ENCODE peak calls at places on chromosomes 12 and 14, in five cellular contexts. B is uterus, O is body of pancreas, D is transverse colon, A is heart left ventricle. R is an unnamed sample.

GRCh38 chr14:100114109-100114765 is 45.2 kb downstream of the DEGS2 start:
- DNase-seq in D (no peak), O (no peak), B (no peak), A (no peak), R (no peak)

GRCh38 chr14:67932708-67933107 is 113.1 kb downstream of the RAD51B start:
- DNase-seq in B (no peak), D (no peak), O (no peak), A (no peak), R (no peak)

GRCh38 chr14:52755607-52756316 is 25.8 kb downstream of the STYX start:
- DNase-seq in B (no peak), O (no peak), D (no peak), A (no peak), R (no peak)

GRCh38 chr12:82120901-82121300 is 237.3 kb downstream of the CCDC59 start:
- DNase-seq in A (no peak), B (no peak), O (no peak), D (no peak), R (no peak)

GRCh38 chr12:120013659-120014380 is 24.8 kb downstream of the BICDL1 start:
- DNase-seq in D (no peak), O (no peak), A (no peak), B (no peak), R (no peak)

GRCh38 chr12:10305411-10305810 is 2.3 kb upstream of the KLRD1 start:
- DNase-seq in D (no peak), B (no peak), O (no peak), A (no peak), R (no peak)

GRCh38 chr14:103015426-103015825 is 41.9 kb downstream of the CDC42BPB start:
- DNase-seq in D (no peak), O (no peak), B (no peak), A (no peak), R (no peak)

GRCh38 chr12:3134126-3134525 is 56.9 kb downstream of the TSPAN9 start:
- DNase-seq in A (no peak), O (no peak), D (no peak), B (no peak), R (no peak)

GRCh38 chr12:79423560-79423959 is 267.2 kb downstream of the PAWR start:
- DNase-seq in A (no peak), O (no peak), D (no peak), B (no peak), R (no peak)

GRCh38 chr14:96497586-96497985 is 4.6 kb upstream of the PAPOLA start:
- DNase-seq in O (no peak), D (no peak), B (no peak), A (no peak), R (no peak)

GRCh38 chr12:111434049-111434448 is 28.3 kb downstream of the SH2B3 start:
- DNase-seq in B (no peak), D (no peak), O (no peak), A (no peak), R (no peak)

GRCh38 chr12:53036802-53037201 is 13.1 kb upstream of the TNS2 start:
- DNase-seq in B (no peak), O (no peak), D (no peak), A (no peak), R (no peak)

GRCh38 chr12:131383741-131384543 is 326.9 kb upstream of the SFSWAP start:
- DNase-seq in B (no peak), D (no peak), A (no peak), O (no peak), R (no peak)

GRCh38 chr14:103662029-103662428 is 33.0 kb downstream of the KLC1 start:
- DNase-seq in D (no peak), B (no peak), O (no peak), A (no peak), R (no peak)

GRCh38 chr12:96383991-96384390 is 16.2 kb downstream of the CDK17 start:
- DNase-seq in O (no peak), A (no peak), D (no peak), B (no peak), R (no peak)

GRCh38 chr12:91616401-91616800 is 433.8 kb upstream of the DCN start:
- DNase-seq in B (no peak), A (no peak), O (no peak), D (no peak), R (no peak)

GRCh38 chr14:103847439-103847953 is at the start of gene PPP1R13B:
- DNase-seq in A (peak), D (peak), O (peak), B (peak), R (peak)

GRCh38 chr12:130971871-130972588 is 18.3 kb downstream of the ADGRD1 start:
- DNase-seq in D (no peak), B (peak), A (no peak), O (no peak), R (no peak)

GRCh38 chr12:42473130-42473529 is 116.4 kb downstream of the PRICKLE1 start:
- DNase-seq in A (no peak), B (no peak), D (no peak), O (no peak), R (no peak)

GRCh38 chr12:42468341-42468821 is 121.2 kb downstream of the PRICKLE1 start:
- DNase-seq in A (peak), D (peak), O (no peak), B (no peak), R (no peak)

GRCh38 chr12:42468853-42469252 is 120.7 kb downstream of the PRICKLE1 start:
- DNase-seq in D (no peak), O (no peak), B (no peak), A (no peak), R (no peak)

GRCh38 chr12:42473561-42473960 is 116.0 kb downstream of the PRICKLE1 start:
- DNase-seq in B (no peak), A (no peak), D (no peak), O (no peak), R (no peak)

DNA sequence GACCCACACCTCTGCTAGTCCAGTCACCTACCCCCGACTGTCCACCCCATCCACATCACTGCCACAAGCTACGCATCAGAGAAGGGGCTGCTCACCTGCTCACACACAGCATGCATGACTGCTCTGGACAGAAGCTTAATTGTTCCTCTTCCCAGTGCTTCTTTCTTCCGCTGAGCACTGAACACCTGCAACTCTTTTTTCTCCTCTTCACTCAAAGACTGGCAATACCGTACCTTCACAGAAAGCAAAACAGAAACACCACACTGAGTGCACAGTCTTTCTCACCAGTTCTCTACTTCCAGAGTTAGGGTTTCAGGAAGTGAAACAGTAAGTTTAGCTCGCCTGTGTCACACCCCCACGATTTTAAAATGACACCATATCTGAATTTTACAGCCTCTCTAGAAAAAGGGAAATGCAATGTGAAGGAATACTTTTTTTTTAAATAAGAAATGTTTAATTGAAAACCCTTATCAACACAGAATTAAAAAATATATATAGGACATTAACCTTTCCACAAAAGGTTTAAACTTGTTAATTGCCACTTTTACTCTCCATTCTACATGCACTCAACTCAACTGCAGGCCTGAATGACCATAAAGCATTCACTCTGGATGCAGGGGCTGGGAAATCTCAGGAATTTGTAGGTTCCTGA is 120.1 kb downstream of the PRICKLE1 start:
- DNase-seq in A (no peak), D (peak), O (no peak), B (no peak), R (no peak)
- H3K4me3 ChIP-seq in A (no peak), D (no peak), O (no peak), B (no peak), R (no peak)

DNA sequence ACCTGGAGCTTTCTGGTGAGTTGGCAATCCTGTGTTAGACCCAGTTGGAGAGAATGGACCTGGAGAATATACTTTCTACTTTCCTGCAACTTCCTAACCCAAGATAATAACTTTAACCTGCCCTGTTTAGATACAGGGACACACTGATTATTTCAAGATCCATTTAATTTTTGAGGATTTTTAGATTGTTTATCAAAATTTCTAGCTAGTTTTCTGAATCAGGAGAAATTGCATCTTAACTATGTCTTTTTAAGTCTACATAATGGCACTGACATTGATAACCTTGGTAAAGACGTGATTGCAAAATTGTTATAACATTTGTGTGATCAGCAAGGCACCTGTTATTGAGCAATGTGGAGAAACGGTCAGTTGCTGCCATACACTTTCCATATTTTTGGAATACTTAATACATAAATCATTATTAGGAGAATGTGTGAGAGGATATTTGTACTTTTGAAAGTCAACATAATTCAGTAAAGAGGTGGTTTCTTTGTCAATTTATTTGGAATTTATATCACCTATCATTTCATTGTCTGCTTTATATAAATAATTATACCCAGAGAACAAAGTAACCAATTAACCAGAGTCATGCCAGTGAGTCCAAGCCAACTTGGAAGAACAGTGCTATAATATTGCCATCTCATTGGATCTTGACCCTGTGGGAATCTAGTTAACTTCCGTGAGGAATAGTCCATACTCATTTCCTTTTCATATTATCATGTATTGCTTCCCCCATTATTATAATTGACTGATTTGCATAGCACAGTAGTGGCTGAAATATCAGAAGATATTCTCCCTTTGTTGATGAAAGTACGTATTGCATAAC is 28.4 kb downstream of the NFYB start:
- DNase-seq in A (no peak), D (no peak), O (no peak), B (no peak), R (no peak)
- TF ChIP-seq CTCF in A (no peak), D (no peak), O (no peak), B (no peak), R (no peak)

GRCh38 chr14:61183486-61183885 is 97.7 kb downstream of the TMEM30B start:
- DNase-seq in O (no peak), D (no peak), A (no peak), B (no peak), R (no peak)
- TF ChIP-seq POLR2A in O (no peak), D (no peak), A (no peak), B (no peak), R (no peak)

GRCh38 chr12:50927356-50927755 is 25.0 kb upstream of the HIGD1C start:
- DNase-seq in O (no peak), D (no peak), B (no peak), A (no peak), R (no peak)
- H3K4me3 ChIP-seq in O (no peak), D (peak), B (peak), A (peak), R (peak)

GRCh38 chr12:12534134-12534866 is 28.4 kb downstream of the DUSP16 start:
- DNase-seq in O (no peak), B (no peak), A (no peak), D (no peak), R (no peak)
- TF ChIP-seq CTCF in O (no peak), B (no peak), A (no peak), D (no peak), R (no peak)

GRCh38 chr12:66365718-66366485 is 63.6 kb downstream of the HELB start:
- DNase-seq in B (no peak), A (no peak), D (no peak), O (no peak), R (no peak)

GRCh38 chr12:66367015-66367667 is 64.8 kb downstream of the HELB start:
- DNase-seq in O (no peak), D (no peak), B (no peak), A (no peak), R (no peak)

GRCh38 chr12:66359300-66359699 is 57.0 kb downstream of the HELB start:
- DNase-seq in B (no peak), A (no peak), D (no peak), O (no peak), R (no peak)

DNA sequence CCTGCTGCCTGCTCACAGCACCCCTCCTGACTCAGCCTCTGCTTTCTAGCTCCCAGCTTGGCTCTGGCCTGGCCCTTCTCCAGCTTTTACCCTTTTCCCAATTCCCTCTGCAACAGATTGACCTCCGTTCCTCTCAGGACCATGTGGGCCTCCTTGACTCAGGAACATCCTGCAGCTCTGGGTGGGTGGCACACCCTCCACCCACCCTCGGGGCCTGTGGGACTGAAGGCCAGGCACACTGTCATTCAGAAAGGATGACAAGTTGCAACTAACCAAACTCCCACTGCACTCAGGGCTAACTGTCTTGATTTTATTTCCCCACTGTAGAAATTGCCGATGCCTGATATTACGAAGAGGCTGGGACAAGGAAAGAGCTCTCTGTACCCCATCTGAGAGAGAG is 59.4 kb downstream of the HELB start:
- DNase-seq in B (no peak), A (no peak), D (no peak), O (no peak), R (no peak)
- TF ChIP-seq POLR2A in B (no peak), A (no peak), D (no peak), O (no peak), R (no peak)

DNA sequence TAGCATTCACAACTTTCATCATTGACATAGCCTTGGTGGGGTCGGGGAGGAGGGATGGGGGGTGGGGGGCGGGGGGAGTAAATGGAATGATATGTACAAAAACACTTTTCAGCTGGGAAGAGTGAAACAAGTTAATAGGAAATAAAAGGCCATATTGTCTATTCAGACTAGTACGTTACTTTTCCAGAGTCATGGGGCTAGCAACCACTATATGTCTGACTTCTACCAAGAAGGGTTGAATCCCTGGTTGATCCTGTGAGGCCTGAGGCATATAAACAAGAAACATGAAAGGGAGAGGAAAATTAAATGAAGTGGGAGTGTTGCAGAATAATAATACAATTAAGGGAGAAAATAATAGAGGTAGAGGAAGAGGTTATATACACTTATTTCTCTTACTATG is 225.5 kb downstream of the ERC1 start:
- DNase-seq in A (no peak), B (no peak), D (no peak), O (no peak), R (no peak)
- H3K4me3 ChIP-seq in A (no peak), B (no peak), D (no peak), O (no peak), R (no peak)

DNA sequence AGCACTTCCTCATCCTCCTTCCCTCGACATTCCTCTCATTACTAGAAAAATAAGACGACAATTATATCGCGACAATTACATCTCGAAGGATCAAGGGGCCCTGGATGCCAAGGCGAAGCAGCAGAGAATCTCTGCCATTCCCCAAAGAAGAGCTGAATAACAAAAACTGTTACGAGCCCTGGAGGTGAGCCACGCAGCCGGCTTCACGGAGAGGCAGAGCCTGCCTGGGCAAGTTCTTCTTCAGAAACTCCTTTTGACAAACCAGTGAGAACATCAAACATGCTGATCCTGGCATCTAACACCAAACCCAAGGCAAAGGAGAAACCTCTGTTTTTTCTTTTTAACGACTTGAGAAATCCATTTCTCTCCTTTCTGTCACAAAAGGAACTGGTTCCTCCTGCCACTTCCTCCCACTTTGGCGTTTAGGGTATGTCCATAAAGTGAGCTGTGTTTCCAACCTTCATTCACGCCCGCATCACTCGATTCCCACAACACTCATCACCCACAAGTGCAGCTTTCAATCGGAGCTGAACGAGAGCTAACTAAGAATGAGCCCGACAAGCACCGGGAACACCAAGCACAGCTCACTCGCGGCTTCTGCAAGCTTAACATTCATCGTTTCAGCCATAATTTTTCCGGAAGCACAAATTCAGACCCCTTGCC is 21.5 kb downstream of the CCDC88C start:
- DNase-seq in B (no peak), O (no peak), A (no peak), D (peak), R (no peak)
- TF ChIP-seq CTCF in B (no peak), O (no peak), A (no peak), D (no peak), R (no peak)